ENCODE peak calls at places on chromosomes 6 and 20, in seven cellular contexts. A is GM23338; F is IMR-90; I is tibial artery; B is effector memory CD4-positive, alpha-beta T cell; Z is right atrium auricular region; P is cardiac muscle cell. T is an unnamed sample.

GRCh38 chr6:30450908-30451818 is 38.1 kb upstream of the HLA-E start:
- DNase-seq in B (no peak), F (peak; percentile 58), I (peak; percentile 57), A (peak; percentile 79), Z (no peak), P (peak; percentile 72), T (peak; percentile 41)

GRCh38 chr6:168575346-168576098 is 134.5 kb downstream of the SMOC2 start:
- DNase-seq in I (no peak), P (no peak), F (no peak), A (no peak), B (no peak), Z (no peak), T (no peak)

GRCh38 chr20:25259788-25260254 is 11.9 kb downstream of the PYGB start:
- DNase-seq in P (no peak), A (no peak), Z (peak; percentile 51), I (no peak), B (no peak), F (no peak), T (no peak)

GRCh38 chr6:151690303-151690702 is 117.2 kb upstream of the ESR1 start:
- DNase-seq in Z (no peak), P (peak; percentile 27), A (no peak), B (no peak), I (no peak), F (no peak), T (no peak)

GRCh38 chr20:63407928-63408683 is 47.0 kb upstream of the CHRNA4 start:
- DNase-seq in F (no peak), I (no peak), B (no peak), P (no peak), Z (no peak), A (no peak), T (no peak)

GRCh38 chr6:47308223-47308567 is 1.5 kb downstream of the TNFRSF21 start:
- DNase-seq in A (no peak), B (no peak), P (peak; percentile 24), F (no peak), I (no peak), Z (no peak), T (no peak)

GRCh38 chr20:4613718-4614620 is 107.7 kb upstream of the PRND start:
- DNase-seq in I (peak; percentile 57), P (peak; percentile 91), Z (peak; percentile 72), F (no peak), A (peak; percentile 80), B (peak; percentile 39), T (peak; percentile 92)

GRCh38 chr6:81727876-81728517 is 24.5 kb downstream of the TENT5A start:
- DNase-seq in B (no peak), P (no peak), Z (no peak), I (no peak), F (no peak), A (no peak), T (no peak)

GRCh38 chr6:40075051-40075445 is 140.8 kb upstream of the MOCS1 start:
- DNase-seq in P (no peak), B (no peak), A (no peak), F (no peak), Z (no peak), I (no peak), T (no peak)

GRCh38 chr6:150539568-150539967 is 60.1 kb upstream of the PLEKHG1 start:
- DNase-seq in A (no peak), P (no peak), F (no peak), Z (no peak), B (no peak), I (no peak), T (no peak)

GRCh38 chr6:127100510-127101140 is 17.8 kb upstream of the RSPO3 start:
- DNase-seq in A (peak; percentile 22), F (peak; percentile 41), B (no peak), I (no peak), Z (no peak), P (peak; percentile 33), T (no peak)

GRCh38 chr20:51720854-51721253 is 47.3 kb downstream of the ATP9A start:
- DNase-seq in P (no peak), Z (no peak), A (no peak), F (no peak), B (no peak), I (no peak), T (no peak)

GRCh38 chr20:7937328-7937727 is 2.9 kb downstream of the HAO1 start:
- DNase-seq in Z (no peak), B (no peak), I (no peak), P (no peak), A (no peak), F (no peak), T (no peak)

GRCh38 chr6:102732908-102733307 is 1339.4 kb downstream of the GRIK2 start:
- DNase-seq in P (no peak), A (no peak), B (no peak), Z (no peak), F (no peak), I (no peak), T (no peak)

GRCh38 chr6:18551228-18551627 is 164.1 kb downstream of the RNF144B start:
- DNase-seq in I (no peak), P (peak; percentile 74), F (peak; percentile 72), A (no peak), B (no peak), Z (no peak), T (no peak)

GRCh38 chr6:140566706-140567330 is 1192.4 kb upstream of the CITED2 start:
- DNase-seq in Z (no peak), B (no peak), I (no peak), P (peak; percentile 71), F (peak; percentile 72), A (no peak), T (no peak)

GRCh38 chr20:54042021-54042420 is 28.4 kb downstream of the BCAS1 start:
- DNase-seq in B (no peak), F (no peak), I (no peak), A (no peak), Z (no peak), P (no peak), T (no peak)

GRCh38 chr6:39756582-39756981 is 31.4 kb upstream of the KIF6 start:
- DNase-seq in Z (no peak), B (no peak), A (no peak), F (no peak), P (no peak), I (no peak), T (no peak)

GRCh38 chr6:105994522-105995402 is 91.4 kb upstream of the PRDM1 start:
- DNase-seq in A (peak; percentile 82), B (no peak), F (peak; percentile 78), Z (peak; percentile 68), I (peak; percentile 49), P (peak; percentile 59), T (peak; percentile 72)

GRCh38 chr20:40741507-40742106 is 52.6 kb upstream of the MAFB start:
- DNase-seq in P (peak; percentile 66), A (peak; percentile 83), Z (no peak), B (no peak), F (peak; percentile 34), I (peak; percentile 32), T (peak; percentile 69)

GRCh38 chr6:5341845-5342244 is 80.5 kb downstream of the FARS2 start:
- DNase-seq in A (no peak), B (no peak), P (no peak), I (no peak), F (no peak), Z (no peak), T (no peak)

GRCh38 chr6:65711531-65711930 is 4.5 kb upstream of the EYS start:
- DNase-seq in P (no peak), B (no peak), I (no peak), Z (no peak), A (no peak), F (no peak), T (no peak)

GRCh38 chr6:11323666-11324452 is 91.4 kb upstream of the NEDD9 start:
- DNase-seq in A (no peak), B (no peak), I (peak; percentile 44), F (no peak), Z (peak; percentile 73), P (no peak), T (peak; percentile 31)

GRCh38 chr6:41747256-41748101 is at the start of gene PGC:
- DNase-seq in F (no peak), I (no peak), A (no peak), Z (no peak), P (peak; percentile 61), B (no peak), T (no peak)

GRCh38 chr6:72425003-72425681 is 196.7 kb upstream of the KCNQ5 start:
- DNase-seq in P (peak; percentile 44), F (peak; percentile 93), A (no peak), I (no peak), B (no peak), Z (no peak), T (no peak)

DNA sequence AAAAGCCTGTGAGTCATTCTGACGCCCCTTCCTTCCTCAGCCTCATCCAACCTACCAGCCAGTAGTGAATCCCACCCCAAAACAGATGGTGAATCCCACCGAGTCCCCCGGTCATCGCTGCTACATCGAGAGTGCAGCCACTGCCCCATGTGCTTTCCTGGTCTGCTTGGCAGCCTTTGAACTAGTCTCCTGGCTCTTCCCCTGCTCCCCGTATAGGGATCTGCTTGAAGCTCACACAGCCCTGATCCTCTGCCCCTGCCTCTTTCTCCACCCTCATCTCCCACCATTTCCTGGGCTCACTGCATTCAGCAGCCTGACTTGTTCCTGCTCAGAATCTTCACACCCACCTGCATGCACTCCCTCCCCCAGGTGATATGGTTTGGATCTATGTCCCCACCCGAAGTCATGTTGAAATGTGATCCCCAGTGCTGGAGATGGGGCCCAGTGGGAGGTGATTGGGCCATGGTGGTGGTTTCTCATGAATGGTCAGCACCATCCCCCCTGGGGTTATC is 14.6 kb downstream of the SYNJ2 start:
- DNase-seq in B (no peak), F (no peak), P (no peak), A (no peak), Z (no peak), I (no peak), T (no peak)
- H3K27ac ChIP-seq in B (no peak overlapping the region), F (no peak overlapping the region), P (no peak overlapping the region), A (no peak overlapping the region), Z (no peak overlapping the region), I (no peak overlapping the region), T (no peak overlapping the region)

DNA sequence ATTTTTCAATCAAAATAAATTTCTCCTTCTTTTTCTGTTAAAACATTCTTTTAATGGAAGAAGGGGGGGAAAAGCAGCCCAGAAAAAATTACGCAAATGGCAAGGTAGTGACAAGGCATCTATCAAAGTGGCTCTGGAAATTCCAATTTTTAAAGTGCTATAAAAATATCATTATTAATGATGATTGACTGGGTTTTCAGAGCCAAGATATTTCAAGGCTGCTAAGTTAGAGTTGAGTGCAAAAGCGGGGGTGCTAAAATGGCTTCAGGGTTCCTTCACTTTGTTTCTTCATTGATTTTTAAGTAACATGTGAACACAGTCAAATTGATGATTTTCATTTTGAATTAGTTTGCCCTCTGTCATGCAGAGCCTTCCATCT is 171.7 kb upstream of the CITED2 start:
- DNase-seq in B (no peak), P (no peak), Z (no peak), I (no peak), A (no peak), F (no peak), T (no peak)
- H3K27ac ChIP-seq in B (no peak overlapping the region), P (no peak overlapping the region), Z (no peak overlapping the region), I (peak overlapping the region; percentile 27), A (no peak overlapping the region), F (no peak overlapping the region), T (no peak overlapping the region)

GRCh38 chr6:50780382-50780781 is 38.3 kb upstream of the TFAP2B start:
- DNase-seq in P (no peak), F (no peak), B (no peak), A (no peak), Z (no peak), I (no peak), T (no peak)

GRCh38 chr6:50785921-50786320 is 32.8 kb upstream of the TFAP2B start:
- DNase-seq in I (no peak), Z (no peak), B (no peak), P (no peak), A (no peak), F (no peak), T (no peak)
- H3K27ac ChIP-seq in I (no peak overlapping the region), Z (no peak overlapping the region), B (no peak overlapping the region), P (no peak overlapping the region), A (no peak overlapping the region), F (no peak overlapping the region), T (no peak overlapping the region)

GRCh38 chr6:133757330-133757729 is 131.6 kb upstream of the TCF21 start:
- DNase-seq in Z (no peak), I (no peak), B (no peak), A (no peak), F (no peak), P (peak; percentile 66), T (no peak)
- H3K27ac ChIP-seq in Z (peak overlapping the region; percentile 56), I (peak overlapping the region; percentile 59), B (no peak overlapping the region), A (no peak overlapping the region), F (no peak overlapping the region), P (no peak overlapping the region), T (no peak overlapping the region)

T was measured in Peyer's patch.